ENCODE peak calls at places on chromosome 5, in five cellular contexts. W is GM23248, C is endothelial cell of umbilical vein, F is MM.1S, G is hepatocyte. Y is an unnamed sample.
A peak's percentile ranks its signal among the peaks of the same experiment; 100 is the strongest.

GRCh38 chr5:33212439-33212838 is 228.3 kb upstream of the TARS1 start:
- DNase-seq in W (no peak), C (no peak), F (no peak), G (no peak), Y (no peak)

GRCh38 chr5:151243564-151243963 is 9.4 kb upstream of the GM2A start:
- DNase-seq in W (no peak), C (no peak), F (no peak), G (no peak), Y (no peak)

GRCh38 chr5:60366489-60366888 is 333.5 kb downstream of the DEPDC1B start:
- DNase-seq in W (peak; percentile 49), C (no peak), F (no peak), G (no peak), Y (peak; percentile 3)

GRCh38 chr5:43602818-43603534 is at the start of gene NNT:
- DNase-seq in W (peak; percentile 72), C (peak; percentile 67), F (peak; percentile 76), G (peak; percentile 86), Y (peak; percentile 26)

GRCh38 chr5:103849934-103850333 is 287.3 kb upstream of the NUDT12 start:
- DNase-seq in W (peak; percentile 25), C (no peak), F (no peak), G (no peak), Y (peak; percentile 93)

GRCh38 chr5:64625678-64626077 is 64.6 kb upstream of the SHISAL2B start:
- DNase-seq in W (peak; percentile 28), C (no peak), F (no peak), G (no peak), Y (peak; percentile 34)

GRCh38 chr5:78899922-78900362 is 85.2 kb downstream of the ARSB start:
- DNase-seq in W (peak; percentile 64), C (peak; percentile 69), F (peak; percentile 29), G (peak; percentile 28), Y (peak; percentile 35)

GRCh38 chr5:125891326-125891725 is 531.9 kb upstream of the GRAMD2B start:
- DNase-seq in W (no peak), C (no peak), F (no peak), G (no peak), Y (no peak)

GRCh38 chr5:39498247-39498952 is 73.6 kb upstream of the DAB2 start:
- DNase-seq in W (peak; percentile 38), C (peak; percentile 67), F (no peak), G (peak; percentile 28), Y (peak; percentile 80)

GRCh38 chr5:137498301-137498735 is 808 bp downstream of the SPOCK1 start:
- DNase-seq in W (peak; percentile 70), C (peak; percentile 29), F (no peak), G (peak; percentile 20), Y (no peak)

GRCh38 chr5:54135042-54135441 is 175.3 kb downstream of the ARL15 start:
- DNase-seq in W (peak; percentile 16), C (no peak), F (no peak), G (no peak), Y (peak; percentile 33)

GRCh38 chr5:115831163-115831768 is 10.1 kb downstream of the ATG12 start:
- DNase-seq in W (peak; percentile 70), C (peak; percentile 51), F (peak; percentile 15), G (peak; percentile 56), Y (peak; percentile 12)

GRCh38 chr5:114789773-114790402 is 379.8 kb downstream of the TRIM36 start:
- DNase-seq in W (peak; percentile 20), C (no peak), F (peak; percentile 38), G (peak; percentile 67), Y (peak; percentile 0)

GRCh38 chr5:14595877-14596276 is 14.3 kb downstream of the OTULINL start:
- DNase-seq in W (no peak), C (no peak), F (no peak), G (no peak), Y (no peak)

GRCh38 chr5:134581241-134581981 is 51.2 kb downstream of the SAR1B start:
- DNase-seq in W (peak; percentile 16), C (no peak), F (no peak), G (no peak), Y (no peak)

GRCh38 chr5:76715734-76716455 is at the start of gene F2R:
- DNase-seq in W (peak; percentile 74), C (peak; percentile 94), F (peak; percentile 60), G (peak; percentile 83), Y (peak; percentile 69)
- TF ChIP-seq EZH2 in W (no peak), C (no peak), F (no peak), G (no peak), Y (no peak)

GRCh38 chr5:76081811-76082783 is 1.1 kb upstream of the SV2C start:
- DNase-seq in W (no peak), C (no peak), F (no peak), G (no peak), Y (no peak)
- TF ChIP-seq EZH2 in W (no peak), C (no peak), F (no peak), G (no peak), Y (peak; percentile 4)

GRCh38 chr5:178993236-178993765 is 1.8 kb downstream of the GRM6 start:
- DNase-seq in W (no peak), C (no peak), F (no peak), G (no peak), Y (no peak)

GRCh38 chr5:178995341-178995690 is 196 bp upstream of the GRM6 start:
- DNase-seq in W (peak; percentile 9), C (no peak), F (no peak), G (no peak), Y (no peak)

GRCh38 chr5:178996156-178996555 is 1.0 kb upstream of the GRM6 start:
- DNase-seq in W (no peak), C (no peak), F (no peak), G (no peak), Y (no peak)

GRCh38 chr5:178993955-178994579 is 1.1 kb downstream of the GRM6 start:
- DNase-seq in W (no peak), C (no peak), F (no peak), G (no peak), Y (no peak)

GRCh38 chr5:178994580-178995340 is at the start of gene GRM6:
- DNase-seq in W (peak; percentile 7), C (no peak), F (no peak), G (no peak), Y (no peak)
- TF ChIP-seq EZH2 in W (no peak), C (no peak), F (no peak), G (no peak), Y (peak; percentile 29)

GRCh38 chr5:173234129-173234793 is 745 bp downstream of the NKX2-5 start:
- DNase-seq in W (no peak), C (no peak), F (no peak), G (no peak), Y (no peak)

GRCh38 chr5:173231381-173231766 is 3.6 kb downstream of the NKX2-5 start:
- DNase-seq in W (no peak), C (no peak), F (no peak), G (no peak), Y (no peak)

GRCh38 chr5:173233347-173234128 is 1.5 kb downstream of the NKX2-5 start:
- DNase-seq in W (no peak), C (no peak), F (no peak), G (no peak), Y (no peak)

GRCh38 chr5:173231996-173232498 is 3.0 kb downstream of the NKX2-5 start:
- DNase-seq in W (no peak), C (no peak), F (no peak), G (no peak), Y (no peak)

DNA sequence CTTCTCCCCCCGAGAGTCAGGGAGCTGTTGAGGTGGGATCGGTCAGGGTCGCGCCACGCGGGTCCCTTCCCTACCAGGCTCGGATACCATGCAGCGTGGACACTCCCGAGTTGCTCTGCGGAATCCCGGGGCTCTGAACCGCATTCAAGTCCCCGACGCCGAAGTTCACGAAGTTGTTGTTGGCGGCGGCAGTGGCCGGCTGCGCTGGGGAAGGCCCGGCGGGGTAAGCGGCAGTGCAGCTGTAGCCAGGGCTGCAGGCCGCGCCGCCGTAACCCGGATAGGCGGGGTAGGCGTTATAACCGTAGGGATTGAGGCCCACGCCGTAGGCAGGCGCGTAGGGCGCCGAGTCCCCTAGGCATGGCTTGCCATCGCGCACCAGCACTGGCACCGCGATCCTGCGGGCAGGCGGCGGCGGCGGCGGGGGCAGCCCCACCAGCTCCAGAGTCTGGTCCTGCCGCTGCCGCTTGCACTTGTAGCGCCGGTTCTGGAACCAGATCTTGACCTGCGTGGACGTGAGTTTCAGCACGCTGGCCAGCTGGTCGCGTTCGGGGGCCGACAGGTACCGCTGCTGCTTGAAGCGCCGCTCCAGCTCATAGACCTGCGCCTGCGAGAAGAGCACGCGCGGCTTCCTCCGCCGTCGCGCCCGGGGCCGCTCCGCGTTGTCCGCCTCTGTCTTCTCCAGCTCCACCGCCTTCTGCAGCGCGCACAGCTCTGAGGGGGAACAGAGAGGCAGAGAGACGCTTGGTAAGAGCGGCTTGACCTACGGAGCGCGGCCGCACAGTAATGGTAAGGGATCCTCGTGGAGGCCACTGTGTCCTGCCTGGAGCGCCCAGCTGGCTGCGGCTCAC is 2.3 kb downstream of the NKX2-5 start:
- DNase-seq in W (peak; percentile 27), C (no peak), F (no peak), G (no peak), Y (no peak)
- TF ChIP-seq EZH2 in W (peak; percentile 82), C (peak; percentile 98), F (no peak), G (peak; percentile 97), Y (peak; percentile 97)

GRCh38 chr5:59180515-59180914 is 597.6 kb downstream of the RAB3C start:
- DNase-seq in W (no peak), C (no peak), F (no peak), G (no peak), Y (no peak)
- TF ChIP-seq EZH2 in W (no peak), C (no peak), F (no peak), G (no peak), Y (no peak)

GRCh38 chr5:3778000-3778570 is 182.5 kb downstream of the IRX1 start:
- DNase-seq in W (no peak), C (no peak), F (no peak), G (no peak), Y (no peak)
- TF ChIP-seq EZH2 in W (no peak), C (no peak), F (no peak), G (no peak), Y (no peak)

GRCh38 chr5:28788954-28789353 is 1750.6 kb upstream of the CDH9 start:
- DNase-seq in W (no peak), C (no peak), F (no peak), G (no peak), Y (no peak)
- TF ChIP-seq EZH2 in W (no peak), C (no peak), F (no peak), G (no peak), Y (no peak)

Y was measured in astrocyte.